ENCODE peak calls at places on chromosomes 11 and 22, in ten cellular contexts. K is kidney; Y is body of pancreas; I is IMR-90; W is right lobe of liver; Q is lung; U is brain microvascular endothelial cell; G is CD4-positive, CD25-positive, alpha-beta regulatory T cell; H is colonic mucosa; O is thyroid gland. Z is an unnamed sample. For H3K36me3, the result is how much of the 10 kb centered on the place peaks cover.

GRCh38 chr11:14266622-14267021 is 92.4 kb downstream of the RRAS2 start:
- DNase-seq in K (no peak), Y (no peak), I (no peak), W (no peak), Q (no peak), U (no peak), G (no peak), H (no peak), O (no peak), Z (no peak)

GRCh38 chr22:29263791-29264216 is 4.0 kb downstream of the RHBDD3 start:
- DNase-seq in K (no peak), Y (peak), I (no peak), W (no peak), Q (no peak), U (no peak), G (no peak), H (no peak), O (no peak), Z (no peak)

GRCh38 chr11:9263840-9264380 is 1.2 kb downstream of the DENND5A start:
- DNase-seq in K (no peak), Y (no peak), I (peak), W (no peak), Q (no peak), U (no peak), G (peak), H (no peak), O (no peak), Z (no peak)

GRCh38 chr22:42433754-42434153 is 1.6 kb upstream of the NFAM1 start:
- DNase-seq in K (no peak), Y (no peak), I (no peak), W (no peak), Q (no peak), U (no peak), G (no peak), H (no peak), O (peak), Z (no peak)

GRCh38 chr11:20097319-20098221 is 62.7 kb downstream of the DBX1 start:
- DNase-seq in K (no peak), Y (no peak), I (peak), W (no peak), Q (no peak), U (peak), G (no peak), H (no peak), O (peak), Z (no peak)

GRCh38 chr11:77193915-77194830 is 66.1 kb downstream of the MYO7A start:
- DNase-seq in K (peak), Y (no peak), I (no peak), W (peak), Q (no peak), U (no peak), G (no peak), H (no peak), O (no peak), Z (no peak)

GRCh38 chr22:47112566-47112965 is 350.1 kb downstream of the TBC1D22A start:
- DNase-seq in K (no peak), Y (no peak), I (no peak), W (no peak), Q (no peak), U (no peak), G (no peak), H (no peak), O (no peak), Z (no peak)

GRCh38 chr11:102552020-102552419 is 21.5 kb upstream of the MMP7 start:
- DNase-seq in K (no peak), Y (no peak), I (no peak), W (no peak), Q (no peak), U (no peak), G (no peak), H (no peak), O (no peak), Z (no peak)

GRCh38 chr11:12330491-12331231 is 46.7 kb upstream of the PARVA start:
- DNase-seq in K (no peak), Y (no peak), I (peak), W (no peak), Q (no peak), U (peak), G (no peak), H (no peak), O (no peak), Z (no peak)

GRCh38 chr22:37503850-37504249 is 15.4 kb downstream of the CARD10 start:
- DNase-seq in K (no peak), Y (peak), I (no peak), W (no peak), Q (no peak), U (no peak), G (no peak), H (peak), O (no peak), Z (no peak)

GRCh38 chr22:44848791-44849410 is 96.5 kb downstream of the ARHGAP8 start:
- DNase-seq in K (peak), Y (no peak), I (no peak), W (peak), Q (no peak), U (no peak), G (no peak), H (no peak), O (no peak), Z (no peak)

GRCh38 chr11:122516686-122517085 is 138.8 kb upstream of the UBASH3B start:
- DNase-seq in K (no peak), Y (no peak), I (no peak), W (no peak), Q (no peak), U (no peak), G (no peak), H (no peak), O (no peak), Z (no peak)

GRCh38 chr22:22030493-22031182 is 48.1 kb upstream of the TOP3B start:
- DNase-seq in K (no peak), Y (no peak), I (peak), W (no peak), Q (no peak), U (no peak), G (no peak), H (no peak), O (no peak), Z (peak)

GRCh38 chr11:72069787-72070251 is 10.5 kb downstream of the NUMA1 start:
- DNase-seq in K (peak), Y (peak), I (peak), W (peak), Q (peak), U (peak), G (no peak), H (peak), O (peak), Z (peak)

GRCh38 chr11:74453373-74453975 is 13.9 kb downstream of the KCNE3 start:
- DNase-seq in K (no peak), Y (peak), I (peak), W (peak), Q (peak), U (peak), G (peak), H (peak), O (peak), Z (peak)

DNA sequence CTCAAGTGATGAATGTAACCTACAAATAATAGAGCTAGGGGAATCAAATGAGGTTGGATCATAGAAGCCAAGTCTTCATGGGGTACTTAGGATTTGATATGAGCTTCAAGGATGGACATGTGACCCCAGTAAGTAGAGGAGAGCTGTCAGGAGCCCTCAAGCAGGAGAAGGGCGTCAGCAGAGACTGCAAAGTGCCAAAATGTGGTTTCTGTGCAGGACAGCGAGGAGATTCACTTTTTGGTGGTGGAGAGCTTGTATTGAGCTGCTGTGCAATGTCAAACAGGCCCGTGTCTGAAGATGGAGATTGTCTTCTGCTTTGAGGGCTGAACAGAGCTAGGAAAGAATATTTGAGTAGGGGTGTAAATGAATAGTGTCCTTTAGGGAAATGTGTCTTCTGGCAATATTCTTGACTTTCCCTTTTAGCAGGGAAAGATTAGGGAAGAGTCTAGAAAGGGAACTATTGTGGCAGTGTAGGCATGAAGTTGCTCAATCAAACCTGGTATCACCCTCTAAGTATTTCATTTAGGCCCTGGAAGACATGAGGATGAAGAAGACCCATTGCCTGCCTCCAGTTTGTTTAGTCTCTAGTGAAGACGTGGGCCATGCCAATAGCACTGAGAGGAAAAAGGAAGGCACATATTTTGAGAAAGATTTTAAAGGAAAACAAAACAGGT is 31.2 kb upstream of the SORL1-AS1 start:
- DNase-seq in K (no peak), Y (no peak), I (no peak), W (no peak), Q (no peak), U (no peak), G (no peak), H (no peak), O (no peak), Z (no peak)
- H3K36me3 ChIP-seq in K (under half), Y (under half), I (under half), W (under half), Q (under half), U (under half), G (half or more), H (under half), O (under half), Z (under half)

GRCh38 chr22:19051381-19051780 is 70.8 kb downstream of the DGCR2 start:
- DNase-seq in K (no peak), Y (no peak), I (no peak), W (no peak), Q (no peak), U (no peak), G (no peak), H (no peak), O (peak), Z (no peak)
- H3K36me3 ChIP-seq in K (under half), Y (under half), I (under half), W (half or more), Q (under half), U (under half), G (half or more), H (under half), O (under half), Z (half or more)

DNA sequence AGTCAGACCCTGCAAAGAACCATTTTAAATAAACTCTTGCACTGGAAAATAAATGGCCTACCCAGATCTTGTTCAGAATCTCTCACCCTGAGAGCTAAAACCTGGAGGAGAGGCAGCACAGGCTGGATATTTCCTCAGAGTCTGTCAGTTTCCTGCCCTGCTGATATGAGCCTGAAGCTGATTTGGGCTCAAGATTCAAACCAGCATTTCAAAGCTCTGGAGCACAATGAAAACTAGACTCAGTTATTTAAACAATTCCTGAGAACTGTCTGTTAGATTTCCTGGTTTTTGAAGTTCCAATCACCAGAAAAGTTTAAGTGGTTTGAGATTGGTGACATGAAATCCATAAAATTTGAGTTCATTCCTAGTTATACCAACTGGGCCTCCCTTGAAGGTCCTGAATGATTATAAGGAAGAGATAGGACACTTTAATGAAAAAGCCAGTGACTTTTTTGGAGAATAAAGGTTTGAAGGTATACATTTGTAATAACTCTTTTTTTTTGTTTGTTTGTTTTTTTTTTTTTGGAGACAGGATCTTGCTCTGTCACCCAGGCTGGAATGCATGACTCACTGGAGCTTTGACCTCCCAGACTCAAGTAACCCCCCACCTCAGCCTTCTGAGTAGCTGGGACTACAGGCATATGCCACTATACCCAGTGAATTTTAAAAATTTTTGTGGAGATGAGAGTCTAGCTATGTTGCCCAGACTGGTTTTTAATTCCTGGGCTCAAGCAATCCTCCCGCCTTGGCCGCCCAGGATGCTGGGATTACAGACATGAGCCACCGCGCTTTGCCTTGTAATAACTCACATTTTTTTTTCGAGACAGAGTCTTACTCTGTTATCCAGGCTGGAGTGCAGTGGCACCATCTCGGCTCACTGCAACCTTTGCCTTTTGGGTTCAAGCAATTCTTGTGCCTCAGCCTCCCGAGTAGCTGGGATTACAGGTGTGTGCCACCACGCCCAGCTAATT is 8.0 kb upstream of the ESAM start:
- DNase-seq in K (no peak), Y (no peak), I (peak), W (no peak), Q (no peak), U (peak), G (no peak), H (no peak), O (no peak), Z (no peak)
- H3K36me3 ChIP-seq in K (under half), Y (under half), I (under half), W (under half), Q (under half), U (under half), G (under half), H (under half), O (under half), Z (half or more)

GRCh38 chr22:17867160-17867785 is 93.0 kb upstream of the BID start:
- DNase-seq in K (peak), Y (no peak), I (no peak), W (no peak), Q (no peak), U (no peak), G (no peak), H (peak), O (peak), Z (peak)
- H3K36me3 ChIP-seq in K (half or more), Y (under half), I (half or more), W (under half), Q (under half), U (under half), G (half or more), H (under half), O (under half), Z (half or more)

DNA sequence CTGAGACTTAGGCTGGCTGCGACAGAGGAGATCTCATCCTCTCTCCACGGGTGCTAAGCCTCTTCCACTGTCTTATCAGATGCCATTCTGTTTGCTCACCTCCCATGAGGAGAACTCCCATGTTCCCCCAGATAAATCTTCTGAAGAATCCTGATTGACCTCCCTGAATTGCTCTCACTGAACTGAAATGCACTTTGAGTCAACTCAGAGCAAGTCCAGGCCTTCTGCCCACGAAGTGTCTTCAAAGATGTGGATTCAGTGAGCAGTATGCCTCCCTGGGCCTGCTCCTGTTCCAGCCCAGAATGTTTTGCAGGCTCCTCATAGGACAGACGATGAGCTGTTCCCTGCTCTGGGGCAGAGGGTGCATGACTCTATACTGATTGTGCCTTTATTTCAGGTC is 17.4 kb downstream of the TUB start:
- DNase-seq in K (no peak), Y (peak), I (peak), W (no peak), Q (no peak), U (peak), G (no peak), H (no peak), O (no peak), Z (no peak)
- H3K36me3 ChIP-seq in K (under half), Y (under half), I (under half), W (under half), Q (under half), U (under half), G (under half), H (under half), O (under half), Z (half or more)

DNA sequence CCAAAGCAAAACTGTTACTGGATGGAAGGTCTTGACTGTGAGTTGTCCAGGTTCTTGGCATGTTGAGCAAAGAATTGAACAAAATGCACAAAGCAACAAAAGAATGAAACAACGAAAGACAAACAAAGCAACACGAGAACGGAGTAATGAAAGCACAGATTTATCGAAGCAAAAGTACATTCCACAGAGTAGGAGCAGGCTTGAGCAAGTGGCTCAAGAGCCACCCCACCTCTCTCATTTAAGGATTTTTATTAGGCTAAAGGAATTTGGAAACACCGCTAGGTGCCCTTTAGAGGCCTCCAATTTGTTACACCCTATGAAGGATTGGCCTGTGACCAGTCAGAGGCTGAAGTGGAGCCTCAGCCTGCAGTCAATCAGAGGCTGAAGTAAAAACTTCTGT is 59.3 kb upstream of the FTH1 start:
- DNase-seq in K (no peak), Y (no peak), I (no peak), W (no peak), Q (no peak), U (no peak), G (no peak), H (no peak), O (no peak), Z (no peak)
- H3K36me3 ChIP-seq in K (under half), Y (under half), I (under half), W (under half), Q (under half), U (under half), G (under half), H (under half), O (under half), Z (under half)